ENCODE peak calls at places on chromosomes 3 and 15, in ten cellular contexts. J is IMR-90, S is body of pancreas, C is testis, U is heart left ventricle, D is stomach, G is esophagus squamous epithelium, W is right lobe of liver, B is adrenal gland, K is breast epithelium. Z is an unnamed sample.

GRCh38 chr3:31405515-31405914 is 127.2 kb upstream of the STT3B start:
- DNase-seq in C (no peak), D (no peak), B (no peak), W (no peak), J (no peak), S (no peak), G (no peak), U (no peak), K (no peak), Z (no peak)

GRCh38 chr3:9361691-9362388 is 1.0 kb upstream of the THUMPD3 start:
- DNase-seq in J (no peak), B (no peak), G (no peak), W (no peak), C (no peak), D (no peak), S (no peak), K (no peak), U (no peak), Z (no peak)

GRCh38 chr15:62653122-62653521 is 389.4 kb upstream of the TPM1 start:
- DNase-seq in B (peak; percentile 25), C (no peak), D (no peak), K (no peak), U (no peak), G (no peak), J (no peak), S (no peak), W (no peak), Z (no peak)

GRCh38 chr3:131518682-131519081 is 15.9 kb upstream of the MRPL3 start:
- DNase-seq in J (no peak), K (no peak), G (no peak), W (no peak), S (no peak), B (no peak), D (no peak), C (no peak), U (no peak), Z (no peak)

GRCh38 chr3:150547045-150547753 is 612 bp downstream of the EIF2A start:
- DNase-seq in B (no peak), G (no peak), C (no peak), S (no peak), D (no peak), J (peak; percentile 76), U (no peak), K (no peak), W (no peak), Z (no peak)

GRCh38 chr15:75809986-75810750 is 33.1 kb upstream of the UBE2Q2 start:
- DNase-seq in K (no peak), J (no peak), C (peak; percentile 45), U (no peak), B (peak; percentile 35), D (peak; percentile 34), G (no peak), S (peak; percentile 27), W (no peak), Z (no peak)

GRCh38 chr3:12193485-12194165 is 34.9 kb upstream of the TIMP4 start:
- DNase-seq in K (no peak), B (peak; percentile 69), J (peak; percentile 100), S (no peak), W (no peak), C (no peak), D (peak; percentile 44), G (no peak), U (no peak), Z (peak; percentile 79)

GRCh38 chr3:101512521-101513418 is at the start of gene SENP7:
- DNase-seq in D (peak; percentile 83), U (peak; percentile 86), J (peak; percentile 75), W (peak; percentile 87), S (peak; percentile 88), G (peak; percentile 20), B (peak; percentile 84), K (peak; percentile 71), C (peak; percentile 89), Z (peak; percentile 86)

GRCh38 chr15:90191795-90192494 is 9.2 kb upstream of the SEMA4B start:
- DNase-seq in J (no peak), W (peak; percentile 98), B (peak; percentile 94), G (peak; percentile 55), C (peak; percentile 87), D (peak; percentile 85), S (peak; percentile 98), U (peak; percentile 69), K (peak; percentile 81), Z (peak; percentile 89)

GRCh38 chr15:90191344-90191687 is 9.8 kb upstream of the SEMA4B start:
- DNase-seq in W (no peak), K (no peak), J (no peak), G (no peak), S (no peak), B (no peak), D (no peak), U (no peak), C (no peak), Z (no peak)

GRCh38 chr15:90192961-90193786 is 8.0 kb upstream of the SEMA4B start:
- DNase-seq in J (peak; percentile 53), C (no peak), B (no peak), K (no peak), W (no peak), U (no peak), G (no peak), D (no peak), S (peak; percentile 16), Z (no peak)

GRCh38 chr15:90190606-90191343 is 10.4 kb upstream of the SEMA4B start:
- DNase-seq in W (no peak), K (peak; percentile 74), S (no peak), G (no peak), J (no peak), U (no peak), B (no peak), D (peak; percentile 55), C (no peak), Z (peak; percentile 93)

DNA sequence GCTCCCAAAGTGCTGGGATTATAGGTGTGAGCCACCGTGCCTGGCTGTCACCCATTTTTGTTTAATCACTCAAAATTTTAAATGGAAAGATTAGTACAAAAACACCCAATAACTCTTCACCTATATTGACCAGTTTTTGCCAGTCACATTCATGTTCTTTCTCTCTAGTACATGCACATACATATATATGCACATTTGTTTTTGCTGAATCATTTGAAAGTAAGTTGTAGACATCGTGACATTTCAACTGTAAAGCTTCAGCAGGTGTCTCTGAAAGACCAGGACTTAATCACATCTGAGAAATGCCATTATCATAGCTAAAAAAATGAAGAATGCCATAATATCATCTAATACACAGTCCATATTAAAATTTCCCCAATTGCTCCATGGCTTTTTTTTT is 6.5 kb upstream of the SEMA4B start:
- DNase-seq in U (no peak), B (no peak), J (no peak), C (no peak), K (no peak), G (no peak), S (no peak), D (no peak), W (no peak), Z (no peak)
- H3K36me3 ChIP-seq in U (no peaks in the 10 kb centered on the region), B (no peaks in the 10 kb centered on the region), J (no peaks in the 10 kb centered on the region), C (no peaks in the 10 kb centered on the region), K (no peaks in the 10 kb centered on the region), G (no peaks in the 10 kb centered on the region), S (no peaks in the 10 kb centered on the region), D (no peaks in the 10 kb centered on the region), W (no peaks in the 10 kb centered on the region), Z (no peaks in the 10 kb centered on the region)

GRCh38 chr15:78157203-78157602 is 8.0 kb downstream of the IDH3A start:
- DNase-seq in G (no peak), S (no peak), J (no peak), B (no peak), D (no peak), K (no peak), U (no peak), W (no peak), C (no peak), Z (no peak)

GRCh38 chr15:78156653-78157052 is 7.5 kb downstream of the IDH3A start:
- DNase-seq in U (no peak), S (no peak), D (no peak), G (no peak), K (no peak), J (no peak), B (no peak), C (no peak), W (no peak), Z (no peak)

GRCh38 chr15:78155355-78155939 is 6.3 kb downstream of the IDH3A start:
- DNase-seq in U (no peak), D (no peak), K (no peak), J (no peak), W (no peak), C (no peak), B (no peak), S (no peak), G (no peak), Z (no peak)

GRCh38 chr15:78159395-78159794 is 10.2 kb downstream of the IDH3A start:
- DNase-seq in C (no peak), S (no peak), W (no peak), B (no peak), D (no peak), U (no peak), K (no peak), J (no peak), G (no peak), Z (no peak)

GRCh38 chr15:78154955-78155354 is 5.8 kb downstream of the IDH3A start:
- DNase-seq in J (no peak), D (no peak), U (no peak), S (no peak), B (no peak), C (no peak), K (no peak), G (no peak), W (no peak), Z (no peak)
- H3K27ac ChIP-seq in J (no peak overlapping the region), D (no peak overlapping the region), U (no peak overlapping the region), S (no peak overlapping the region), B (peak overlapping the region; percentile 69), C (no peak overlapping the region), K (no peak overlapping the region), G (peak overlapping the region; percentile 53), W (no peak overlapping the region), Z (no peak overlapping the region)

DNA sequence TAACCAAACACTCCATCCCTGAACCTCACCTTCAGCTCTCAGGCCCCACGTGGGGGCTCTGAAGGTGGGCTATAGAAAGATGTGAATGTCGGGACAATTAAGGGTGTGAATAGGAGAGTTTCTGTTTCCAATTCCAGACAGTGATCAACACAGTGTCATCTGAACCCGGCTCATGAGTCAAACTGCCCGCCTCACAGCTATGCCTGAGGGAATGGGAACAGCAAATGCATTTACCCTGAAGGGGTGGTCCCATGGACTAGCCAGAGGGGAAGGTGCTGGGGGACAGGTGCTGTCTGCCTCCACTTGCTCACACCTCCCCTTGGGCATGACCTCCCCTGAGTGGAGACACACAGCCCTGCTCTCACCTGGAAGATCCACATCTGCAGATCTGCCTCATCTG is 6.3 kb downstream of the RTP2 start:
- DNase-seq in U (no peak), S (no peak), B (no peak), G (no peak), W (no peak), C (no peak), K (no peak), D (no peak), J (no peak), Z (no peak)
- TF ChIP-seq POLR2A in U (no peak), S (no peak), B (no peak), G (no peak), W (no peak), C (no peak), K (no peak), D (no peak), J (no peak), Z (no peak)

DNA sequence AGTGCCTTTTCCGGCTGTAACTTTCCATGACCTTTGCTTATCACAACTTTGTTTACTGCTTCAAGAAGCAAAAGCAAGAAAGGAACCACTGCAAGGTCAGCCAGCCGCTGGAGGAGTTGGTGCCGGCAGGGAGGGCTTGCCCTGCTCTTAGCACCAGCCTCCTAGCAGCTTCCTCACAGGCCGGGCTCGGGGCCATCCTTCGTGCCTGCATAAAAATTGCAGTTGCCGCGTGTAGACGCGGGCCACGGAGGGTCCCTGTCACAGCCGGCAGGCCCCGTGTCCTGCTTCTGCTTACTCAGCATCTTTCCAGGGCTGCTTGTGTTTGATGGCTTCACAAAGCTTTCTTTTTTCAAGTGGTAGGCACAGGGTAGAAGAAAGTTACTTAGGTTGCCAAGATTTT is 84.4 kb downstream of the PGPEP1L start:
- DNase-seq in B (peak; percentile 62), W (peak; percentile 62), C (peak; percentile 49), K (no peak), G (no peak), S (peak; percentile 65), J (no peak), U (no peak), D (peak; percentile 43), Z (no peak)
- H3K36me3 ChIP-seq in B (peaks cover 25% of the 10 kb centered on the region), W (no peaks in the 10 kb centered on the region), C (no peaks in the 10 kb centered on the region), K (no peaks in the 10 kb centered on the region), G (peaks cover 24% of the 10 kb centered on the region), S (peaks cover 5% of the 10 kb centered on the region), J (peaks cover 61% of the 10 kb centered on the region), U (peaks cover 16% of the 10 kb centered on the region), D (peaks cover 71% of the 10 kb centered on the region), Z (peaks cover 49% of the 10 kb centered on the region)

Z was measured in Peyer's patch.